ENCODE peak calls at places on chromosomes 11 and 22, in four cellular contexts. One of them, this sample, is unnamed.

GRCh38 chr22:38032681-38033521 is 24.3 kb upstream of the PICK1 start:
- DNase-seq in GM23338: no peak
- DNase-seq in foreskin fibroblast: peak
- DNase-seq in IMR-90: peak
- DNase-seq in this sample: peak

GRCh38 chr22:37639070-37639760 is at the start of gene SH3BP1:
- DNase-seq in IMR-90: no peak
- DNase-seq in GM23338: peak
- DNase-seq in foreskin fibroblast: no peak
- DNase-seq in this sample: no peak

GRCh38 chr11:31804439-31805036 is 6.6 kb downstream of the PAX6 start:
- DNase-seq in foreskin fibroblast: no peak
- DNase-seq in IMR-90: no peak
- DNase-seq in GM23338: peak
- DNase-seq in this sample: no peak

GRCh38 chr11:1934326-1935155 is 12.6 kb upstream of the MRPL23 start:
- DNase-seq in IMR-90: no peak
- DNase-seq in GM23338: no peak
- DNase-seq in foreskin fibroblast: no peak
- DNase-seq in this sample: no peak

GRCh38 chr11:95877288-95877687 is 46.6 kb downstream of the MTMR2 start:
- DNase-seq in GM23338: no peak
- DNase-seq in foreskin fibroblast: peak
- DNase-seq in IMR-90: peak
- DNase-seq in this sample: peak

GRCh38 chr11:130223291-130223971 is 63.8 kb downstream of the ST14 start:
- DNase-seq in foreskin fibroblast: no peak
- DNase-seq in IMR-90: no peak
- DNase-seq in GM23338: no peak
- DNase-seq in this sample: no peak

GRCh38 chr11:2750601-2751522 is 51.1 kb upstream of the KCNQ1OT1 start:
- DNase-seq in foreskin fibroblast: no peak
- DNase-seq in GM23338: no peak
- DNase-seq in IMR-90: no peak
- DNase-seq in this sample: no peak

GRCh38 chr11:3094223-3094824 is 37.1 kb upstream of the CARS1 start:
- DNase-seq in foreskin fibroblast: no peak
- DNase-seq in IMR-90: no peak
- DNase-seq in GM23338: no peak
- DNase-seq in this sample: no peak

GRCh38 chr11:36746886-36747710 is 149.1 kb upstream of the RAG2 start:
- DNase-seq in foreskin fibroblast: peak
- DNase-seq in IMR-90: peak
- DNase-seq in GM23338: peak
- DNase-seq in this sample: peak

GRCh38 chr11:132685174-132685611 is 847.1 kb downstream of the OPCML start:
- DNase-seq in IMR-90: peak
- DNase-seq in GM23338: no peak
- DNase-seq in foreskin fibroblast: peak
- DNase-seq in this sample: no peak

GRCh38 chr22:50293441-50294318 is 13.8 kb downstream of the PLXNB2 start:
- DNase-seq in IMR-90: peak
- DNase-seq in GM23338: peak
- DNase-seq in foreskin fibroblast: peak
- DNase-seq in this sample: no peak

GRCh38 chr11:45102361-45102809 is 44.1 kb upstream of the PRDM11 start:
- DNase-seq in foreskin fibroblast: no peak
- DNase-seq in GM23338: no peak
- DNase-seq in IMR-90: no peak
- DNase-seq in this sample: no peak

GRCh38 chr11:66950113-66950535 is 8.1 kb downstream of the PC start:
- DNase-seq in foreskin fibroblast: peak
- DNase-seq in IMR-90: peak
- DNase-seq in GM23338: peak
- DNase-seq in this sample: no peak

GRCh38 chr22:50057292-50057867 is 718 bp downstream of the TTLL8 start:
- DNase-seq in foreskin fibroblast: no peak
- DNase-seq in GM23338: no peak
- DNase-seq in IMR-90: peak
- DNase-seq in this sample: no peak

GRCh38 chr11:115873813-115874212 is 369.6 kb upstream of the CADM1 start:
- DNase-seq in IMR-90: no peak
- DNase-seq in GM23338: no peak
- DNase-seq in foreskin fibroblast: no peak
- DNase-seq in this sample: no peak

GRCh38 chr11:133911169-133911568 is 45.6 kb downstream of the IGSF9B start:
- DNase-seq in IMR-90: no peak
- DNase-seq in foreskin fibroblast: no peak
- DNase-seq in GM23338: no peak
- DNase-seq in this sample: no peak

GRCh38 chr22:49946612-49947295 is 13.8 kb upstream of the PIM3 start:
- DNase-seq in IMR-90: no peak
- DNase-seq in foreskin fibroblast: no peak
- DNase-seq in GM23338: no peak
- DNase-seq in this sample: no peak

GRCh38 chr22:39725351-39726035 is 154.9 kb downstream of the CACNA1I start:
- DNase-seq in IMR-90: no peak
- DNase-seq in GM23338: no peak
- DNase-seq in foreskin fibroblast: no peak
- DNase-seq in this sample: no peak

GRCh38 chr11:85076535-85077330 is 550.4 kb downstream of the DLG2 start:
- DNase-seq in GM23338: no peak
- DNase-seq in IMR-90: peak
- DNase-seq in foreskin fibroblast: no peak
- DNase-seq in this sample: no peak

GRCh38 chr22:19672054-19672776 is 42.1 kb upstream of the SEPTIN5 start:
- DNase-seq in IMR-90: no peak
- DNase-seq in foreskin fibroblast: no peak
- DNase-seq in GM23338: no peak
- DNase-seq in this sample: no peak

GRCh38 chr22:49776053-49776511 is 51.6 kb downstream of the BRD1 start:
- DNase-seq in GM23338: no peak
- DNase-seq in foreskin fibroblast: no peak
- DNase-seq in IMR-90: no peak
- DNase-seq in this sample: no peak

GRCh38 chr11:123129920-123130319 is 65.1 kb downstream of the CLMP start:
- DNase-seq in foreskin fibroblast: peak
- DNase-seq in GM23338: no peak
- DNase-seq in IMR-90: peak
- DNase-seq in this sample: no peak

GRCh38 chr22:38314992-38315800 is 2.0 kb downstream of the CSNK1E start:
- DNase-seq in IMR-90: peak
- DNase-seq in foreskin fibroblast: no peak
- DNase-seq in GM23338: no peak
- DNase-seq in this sample: no peak

GRCh38 chr11:9763301-9763700 is 99.4 kb downstream of the SWAP70 start:
- DNase-seq in GM23338: no peak
- DNase-seq in IMR-90: no peak
- DNase-seq in foreskin fibroblast: no peak
- DNase-seq in this sample: no peak

GRCh38 chr22:44037519-44038370 is 13.6 kb downstream of the PARVB start:
- DNase-seq in foreskin fibroblast: peak
- DNase-seq in GM23338: no peak
- DNase-seq in IMR-90: peak
- DNase-seq in this sample: peak

GRCh38 chr11:43944761-43945311 is 2.4 kb downstream of the C11orf96 start:
- DNase-seq in foreskin fibroblast: no peak
- DNase-seq in IMR-90: peak
- DNase-seq in GM23338: peak
- DNase-seq in this sample: no peak

GRCh38 chr11:119130662-119131061 is 9.3 kb downstream of the HINFP start:
- DNase-seq in GM23338: no peak
- DNase-seq in foreskin fibroblast: no peak
- DNase-seq in IMR-90: peak
- DNase-seq in this sample: no peak
- TF ChIP-seq CTCF in GM23338: no peak
- TF ChIP-seq CTCF in foreskin fibroblast: no peak
- TF ChIP-seq CTCF in IMR-90: no peak
- TF ChIP-seq CTCF in this sample: no peak

DNA sequence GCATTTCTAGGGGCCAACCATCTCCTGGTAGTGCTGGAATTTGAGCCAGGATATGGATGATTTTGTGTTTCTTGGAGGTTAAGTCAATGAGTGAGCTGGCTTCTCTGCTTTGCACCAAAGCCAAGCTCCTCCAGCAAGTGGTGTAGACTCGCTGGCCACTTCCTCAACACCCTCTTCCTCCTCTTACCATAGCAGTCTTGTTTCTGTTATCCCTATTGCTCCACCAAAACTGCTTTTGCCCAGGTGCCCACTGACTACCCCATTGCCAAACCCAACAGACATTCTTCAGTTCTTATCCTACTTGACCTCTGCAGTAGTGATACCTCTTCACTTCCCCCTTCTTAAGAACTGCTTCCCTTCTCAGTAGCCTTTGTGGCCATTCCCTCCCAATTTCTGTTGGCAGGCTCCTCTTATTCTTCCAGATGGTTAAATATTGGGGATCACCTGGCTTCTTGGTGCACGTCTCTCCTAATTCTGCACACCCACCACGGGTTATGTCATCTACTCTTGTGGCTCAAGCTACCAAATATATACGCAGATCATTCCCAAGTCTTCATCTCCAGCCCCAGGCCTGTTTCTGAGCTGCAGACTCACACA is 7.0 kb upstream of the PRG2 start:
- DNase-seq in GM23338: no peak
- DNase-seq in foreskin fibroblast: no peak
- DNase-seq in IMR-90: no peak
- DNase-seq in this sample: no peak
- H3K4me3 ChIP-seq in GM23338: no peak
- H3K4me3 ChIP-seq in foreskin fibroblast: no peak
- H3K4me3 ChIP-seq in IMR-90: no peak
- H3K4me3 ChIP-seq in this sample: no peak

GRCh38 chr11:17767914-17768313 is 33.3 kb downstream of the KCNC1 start:
- DNase-seq in GM23338: no peak
- DNase-seq in foreskin fibroblast: no peak
- DNase-seq in IMR-90: no peak
- DNase-seq in this sample: no peak

GRCh38 chr11:17765381-17766359 is 31.1 kb downstream of the KCNC1 start:
- DNase-seq in foreskin fibroblast: no peak
- DNase-seq in GM23338: peak
- DNase-seq in IMR-90: peak
- DNase-seq in this sample: no peak

GRCh38 chr11:17767301-17767885 is 32.8 kb downstream of the KCNC1 start:
- DNase-seq in GM23338: no peak
- DNase-seq in IMR-90: no peak
- DNase-seq in foreskin fibroblast: no peak
- DNase-seq in this sample: no peak

GRCh38 chr11:17768547-17768946 is 34.0 kb downstream of the KCNC1 start:
- DNase-seq in IMR-90: no peak
- DNase-seq in foreskin fibroblast: no peak
- DNase-seq in GM23338: no peak
- DNase-seq in this sample: no peak

DNA sequence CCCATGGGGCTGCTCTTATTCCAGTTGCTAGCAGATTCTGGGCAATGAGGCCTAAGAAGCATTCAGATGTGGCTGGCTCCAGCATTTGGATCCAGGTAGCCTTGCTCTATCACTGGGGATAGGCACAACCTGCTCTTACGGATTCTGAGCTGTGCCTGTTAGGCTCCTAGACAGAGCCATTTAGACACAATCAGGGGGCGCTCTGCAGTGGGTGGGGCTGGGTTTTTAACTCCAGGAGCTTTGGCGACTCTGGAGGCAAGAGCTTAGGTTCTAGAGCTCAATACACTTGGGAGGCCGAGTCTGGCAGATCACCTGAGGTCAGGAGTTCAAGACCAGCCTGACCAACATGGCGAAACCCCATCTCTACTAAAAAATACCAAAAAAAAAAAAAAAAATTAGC is 32.0 kb downstream of the KCNC1 start:
- DNase-seq in IMR-90: no peak
- DNase-seq in GM23338: peak
- DNase-seq in foreskin fibroblast: no peak
- DNase-seq in this sample: no peak
- TF ChIP-seq CTCF in IMR-90: no peak
- TF ChIP-seq CTCF in GM23338: peak
- TF ChIP-seq CTCF in foreskin fibroblast: no peak
- TF ChIP-seq CTCF in this sample: no peak

GRCh38 chr11:64048042-64048854 is 12.5 kb downstream of the FLRT1 start:
- DNase-seq in IMR-90: no peak
- DNase-seq in foreskin fibroblast: no peak
- DNase-seq in GM23338: no peak
- DNase-seq in this sample: no peak
- H3K4me3 ChIP-seq in IMR-90: no peak
- H3K4me3 ChIP-seq in foreskin fibroblast: no peak
- H3K4me3 ChIP-seq in GM23338: no peak
- H3K4me3 ChIP-seq in this sample: no peak

This sample was measured in HFF-Myc.